ENCODE peak calls at places on chromosomes 12 and 14, in six cellular contexts. One of them, this sample, is unnamed.

GRCh38 chr14:102838531-102838930 is 61.3 kb downstream of the TRAF3 start:
- DNase-seq in GM23338: peak; percentile 62
- DNase-seq in natural killer cell: no peak
- DNase-seq in AG10803: no peak
- DNase-seq in spleen: no peak
- DNase-seq in type B pancreatic cell: no peak
- DNase-seq in this sample: no peak

GRCh38 chr12:31874961-31875608 is 84.1 kb upstream of the RESF1 start:
- DNase-seq in GM23338: peak; percentile 29
- DNase-seq in natural killer cell: peak; percentile 51
- DNase-seq in AG10803: peak; percentile 62
- DNase-seq in spleen: peak; percentile 84
- DNase-seq in type B pancreatic cell: no peak
- DNase-seq in this sample: no peak

GRCh38 chr14:24630872-24631477 is 3.0 kb downstream of the GZMB start:
- DNase-seq in GM23338: no peak
- DNase-seq in natural killer cell: no peak
- DNase-seq in AG10803: peak; percentile 47
- DNase-seq in spleen: no peak
- DNase-seq in type B pancreatic cell: no peak
- DNase-seq in this sample: no peak

GRCh38 chr12:27967551-27968054 is 4.9 kb downstream of the PTHLH start:
- DNase-seq in GM23338: no peak
- DNase-seq in natural killer cell: no peak
- DNase-seq in AG10803: peak; percentile 65
- DNase-seq in spleen: no peak
- DNase-seq in type B pancreatic cell: no peak
- DNase-seq in this sample: no peak

GRCh38 chr12:89247541-89247942 is 104.8 kb downstream of the DUSP6 start:
- DNase-seq in GM23338: peak; percentile 45
- DNase-seq in natural killer cell: no peak
- DNase-seq in AG10803: peak; percentile 51
- DNase-seq in spleen: no peak
- DNase-seq in type B pancreatic cell: no peak
- DNase-seq in this sample: no peak

GRCh38 chr12:108633534-108634224 is at the start of gene SELPLG:
- DNase-seq in GM23338: no peak
- DNase-seq in natural killer cell: peak; percentile 84
- DNase-seq in AG10803: no peak
- DNase-seq in spleen: peak; percentile 98
- DNase-seq in type B pancreatic cell: no peak
- DNase-seq in this sample: no peak

GRCh38 chr14:34356267-34356660 is 105.8 kb downstream of the SPTSSA start:
- DNase-seq in GM23338: no peak
- DNase-seq in natural killer cell: no peak
- DNase-seq in AG10803: peak; percentile 56
- DNase-seq in spleen: no peak
- DNase-seq in type B pancreatic cell: no peak
- DNase-seq in this sample: no peak

GRCh38 chr12:93191461-93191860 is 186.3 kb upstream of the NUDT4 start:
- DNase-seq in GM23338: no peak
- DNase-seq in natural killer cell: no peak
- DNase-seq in AG10803: peak; percentile 67
- DNase-seq in spleen: no peak
- DNase-seq in type B pancreatic cell: no peak
- DNase-seq in this sample: no peak

GRCh38 chr12:58069268-58069967 is 128.1 kb downstream of the ATP23 start:
- DNase-seq in GM23338: no peak
- DNase-seq in natural killer cell: no peak
- DNase-seq in AG10803: peak; percentile 35
- DNase-seq in spleen: no peak
- DNase-seq in type B pancreatic cell: no peak
- DNase-seq in this sample: no peak

GRCh38 chr14:72711936-72712335 is 182.0 kb downstream of the DPF3 start:
- DNase-seq in GM23338: no peak
- DNase-seq in natural killer cell: no peak
- DNase-seq in AG10803: no peak
- DNase-seq in spleen: no peak
- DNase-seq in type B pancreatic cell: no peak
- DNase-seq in this sample: no peak

GRCh38 chr12:114092981-114093380 is 126.9 kb upstream of the RBM19 start:
- DNase-seq in GM23338: no peak
- DNase-seq in natural killer cell: no peak
- DNase-seq in AG10803: peak; percentile 54
- DNase-seq in spleen: no peak
- DNase-seq in type B pancreatic cell: no peak
- DNase-seq in this sample: no peak

GRCh38 chr12:124399622-124400021 is 104.7 kb downstream of the RFLNA start:
- DNase-seq in GM23338: peak; percentile 75
- DNase-seq in natural killer cell: no peak
- DNase-seq in AG10803: no peak
- DNase-seq in spleen: no peak
- DNase-seq in type B pancreatic cell: no peak
- DNase-seq in this sample: peak; percentile 63

GRCh38 chr12:128382946-128383739 is 116.2 kb downstream of the TMEM132C start:
- DNase-seq in GM23338: no peak
- DNase-seq in natural killer cell: no peak
- DNase-seq in AG10803: no peak
- DNase-seq in spleen: no peak
- DNase-seq in type B pancreatic cell: no peak
- DNase-seq in this sample: no peak

GRCh38 chr12:124174406-124174805 is 120.5 kb upstream of the RFLNA start:
- DNase-seq in GM23338: no peak
- DNase-seq in natural killer cell: no peak
- DNase-seq in AG10803: peak; percentile 95
- DNase-seq in spleen: no peak
- DNase-seq in type B pancreatic cell: no peak
- DNase-seq in this sample: no peak

GRCh38 chr12:28966049-28966778 is 182.9 kb upstream of the FAR2 start:
- DNase-seq in GM23338: no peak
- DNase-seq in natural killer cell: no peak
- DNase-seq in AG10803: no peak
- DNase-seq in spleen: no peak
- DNase-seq in type B pancreatic cell: no peak
- DNase-seq in this sample: no peak

GRCh38 chr14:41280745-41281144 is 325.9 kb upstream of the LRFN5 start:
- DNase-seq in GM23338: peak; percentile 64
- DNase-seq in natural killer cell: no peak
- DNase-seq in AG10803: no peak
- DNase-seq in spleen: no peak
- DNase-seq in type B pancreatic cell: no peak
- DNase-seq in this sample: no peak
- TF ChIP-seq CTCF in GM23338: peak; percentile 85
- TF ChIP-seq CTCF in natural killer cell: no peak
- TF ChIP-seq CTCF in AG10803: peak; percentile 10
- TF ChIP-seq CTCF in spleen: no peak
- TF ChIP-seq CTCF in type B pancreatic cell: peak; percentile 65
- TF ChIP-seq CTCF in this sample: peak; percentile 45

GRCh38 chr12:5567021-5567744 is 135.3 kb downstream of the NTF3 start:
- DNase-seq in GM23338: no peak
- DNase-seq in natural killer cell: no peak
- DNase-seq in AG10803: no peak
- DNase-seq in spleen: no peak
- DNase-seq in type B pancreatic cell: no peak
- DNase-seq in this sample: no peak

GRCh38 chr12:5561843-5562242 is 129.9 kb downstream of the NTF3 start:
- DNase-seq in GM23338: no peak
- DNase-seq in natural killer cell: no peak
- DNase-seq in AG10803: no peak
- DNase-seq in spleen: no peak
- DNase-seq in type B pancreatic cell: no peak
- DNase-seq in this sample: no peak

GRCh38 chr12:5562581-5562980 is 130.7 kb downstream of the NTF3 start:
- DNase-seq in GM23338: no peak
- DNase-seq in natural killer cell: no peak
- DNase-seq in AG10803: no peak
- DNase-seq in spleen: no peak
- DNase-seq in type B pancreatic cell: no peak
- DNase-seq in this sample: no peak

GRCh38 chr12:5568325-5568981 is 136.5 kb downstream of the NTF3 start:
- DNase-seq in GM23338: no peak
- DNase-seq in natural killer cell: no peak
- DNase-seq in AG10803: no peak
- DNase-seq in spleen: no peak
- DNase-seq in type B pancreatic cell: no peak
- DNase-seq in this sample: no peak

GRCh38 chr12:5565933-5566632 is 134.2 kb downstream of the NTF3 start:
- DNase-seq in GM23338: no peak
- DNase-seq in natural killer cell: no peak
- DNase-seq in AG10803: peak; percentile 85
- DNase-seq in spleen: no peak
- DNase-seq in type B pancreatic cell: no peak
- DNase-seq in this sample: no peak
- TF ChIP-seq CTCF in GM23338: no peak
- TF ChIP-seq CTCF in natural killer cell: no peak
- TF ChIP-seq CTCF in AG10803: peak; percentile 46
- TF ChIP-seq CTCF in spleen: no peak
- TF ChIP-seq CTCF in type B pancreatic cell: no peak
- TF ChIP-seq CTCF in this sample: no peak

GRCh38 chr14:52550661-52551060 is 1.6 kb downstream of the TXNDC16 start:
- DNase-seq in GM23338: no peak
- DNase-seq in natural killer cell: no peak
- DNase-seq in AG10803: no peak
- DNase-seq in spleen: no peak
- DNase-seq in type B pancreatic cell: no peak
- DNase-seq in this sample: no peak

GRCh38 chr14:52547027-52547426 is 5.3 kb downstream of the TXNDC16 start:
- DNase-seq in GM23338: no peak
- DNase-seq in natural killer cell: no peak
- DNase-seq in AG10803: no peak
- DNase-seq in spleen: no peak
- DNase-seq in type B pancreatic cell: no peak
- DNase-seq in this sample: no peak

GRCh38 chr14:52545584-52546317 is 6.6 kb downstream of the TXNDC16 start:
- DNase-seq in GM23338: no peak
- DNase-seq in natural killer cell: no peak
- DNase-seq in AG10803: no peak
- DNase-seq in spleen: no peak
- DNase-seq in type B pancreatic cell: no peak
- DNase-seq in this sample: no peak

GRCh38 chr14:52547526-52547925 is 4.8 kb downstream of the TXNDC16 start:
- DNase-seq in GM23338: peak; percentile 23
- DNase-seq in natural killer cell: no peak
- DNase-seq in AG10803: no peak
- DNase-seq in spleen: no peak
- DNase-seq in type B pancreatic cell: no peak
- DNase-seq in this sample: no peak

GRCh38 chr14:52546318-52546670 is 6.0 kb downstream of the TXNDC16 start:
- DNase-seq in GM23338: no peak
- DNase-seq in natural killer cell: no peak
- DNase-seq in AG10803: no peak
- DNase-seq in spleen: no peak
- DNase-seq in type B pancreatic cell: no peak
- DNase-seq in this sample: no peak
- TF ChIP-seq CTCF in GM23338: no peak
- TF ChIP-seq CTCF in natural killer cell: no peak
- TF ChIP-seq CTCF in AG10803: no peak
- TF ChIP-seq CTCF in spleen: no peak
- TF ChIP-seq CTCF in type B pancreatic cell: no peak
- TF ChIP-seq CTCF in this sample: no peak

GRCh38 chr14:79408696-79409095 is 802.6 kb downstream of the DIO2 start:
- DNase-seq in GM23338: peak; percentile 36
- DNase-seq in natural killer cell: no peak
- DNase-seq in AG10803: no peak
- DNase-seq in spleen: no peak
- DNase-seq in type B pancreatic cell: no peak
- DNase-seq in this sample: no peak
- TF ChIP-seq CTCF in GM23338: peak; percentile 48
- TF ChIP-seq CTCF in natural killer cell: no peak
- TF ChIP-seq CTCF in AG10803: no peak
- TF ChIP-seq CTCF in spleen: no peak
- TF ChIP-seq CTCF in type B pancreatic cell: peak; percentile 64
- TF ChIP-seq CTCF in this sample: no peak

DNA sequence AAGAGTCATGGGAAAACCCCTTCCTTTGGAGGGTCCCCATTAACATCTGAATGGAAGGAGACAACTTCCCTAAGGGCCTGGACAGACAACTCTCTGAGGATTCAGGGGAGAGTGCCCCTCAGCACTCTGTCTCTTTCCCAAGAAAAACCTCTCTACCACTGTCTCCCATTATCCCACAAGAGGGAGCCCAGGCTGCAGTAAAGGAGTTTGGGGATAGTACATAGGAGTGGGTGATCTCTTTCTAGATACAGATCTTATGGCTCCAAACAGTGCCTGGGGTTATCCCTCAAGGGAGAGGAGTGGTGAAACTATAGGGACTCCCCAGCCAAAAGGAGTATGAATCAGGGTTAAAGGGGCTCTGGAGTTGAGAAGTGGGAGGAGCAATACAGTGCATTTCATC is 6.1 kb downstream of the WNT10B start:
- DNase-seq in GM23338: peak; percentile 88
- DNase-seq in natural killer cell: no peak
- DNase-seq in AG10803: peak; percentile 33
- DNase-seq in spleen: no peak
- DNase-seq in type B pancreatic cell: no peak
- DNase-seq in this sample: no peak
- TF ChIP-seq CTCF in GM23338: peak; percentile 56
- TF ChIP-seq CTCF in natural killer cell: no peak
- TF ChIP-seq CTCF in AG10803: peak; percentile 54
- TF ChIP-seq CTCF in spleen: no peak
- TF ChIP-seq CTCF in type B pancreatic cell: peak; percentile 32
- TF ChIP-seq CTCF in this sample: no peak

DNA sequence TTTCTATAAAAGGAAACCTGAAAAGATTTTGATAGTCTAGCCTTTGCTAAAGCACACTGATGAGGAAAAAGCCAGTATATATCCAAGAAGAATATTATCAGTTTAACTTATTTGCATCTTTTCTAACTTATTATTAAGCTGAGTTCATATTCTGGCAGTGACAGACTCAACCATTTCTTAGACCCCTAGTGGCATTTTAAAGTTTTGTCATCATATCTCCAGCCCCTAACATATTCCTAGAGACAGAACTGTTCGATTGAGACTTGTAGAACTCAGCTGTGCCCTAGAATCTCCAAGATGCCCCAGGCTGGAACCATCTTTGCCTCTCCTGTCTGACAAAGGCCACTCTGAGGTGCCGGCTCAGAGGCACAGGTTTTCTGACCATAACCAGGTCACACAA is 365.6 kb downstream of the NELL2 start:
- DNase-seq in GM23338: peak; percentile 2
- DNase-seq in natural killer cell: no peak
- DNase-seq in AG10803: no peak
- DNase-seq in spleen: no peak
- DNase-seq in type B pancreatic cell: no peak
- DNase-seq in this sample: no peak
- TF ChIP-seq CTCF in GM23338: no peak
- TF ChIP-seq CTCF in natural killer cell: no peak
- TF ChIP-seq CTCF in AG10803: no peak
- TF ChIP-seq CTCF in spleen: no peak
- TF ChIP-seq CTCF in type B pancreatic cell: peak; percentile 51
- TF ChIP-seq CTCF in this sample: no peak

GRCh38 chr14:106491851-106492250 is 965.5 kb downstream of the TMEM121 start:
- DNase-seq in GM23338: peak; percentile 20
- DNase-seq in natural killer cell: no peak
- DNase-seq in AG10803: no peak
- DNase-seq in spleen: no peak
- DNase-seq in type B pancreatic cell: no peak
- DNase-seq in this sample: peak; percentile 2
- TF ChIP-seq CTCF in GM23338: peak; percentile 26
- TF ChIP-seq CTCF in natural killer cell: peak; percentile 8
- TF ChIP-seq CTCF in AG10803: peak; percentile 6
- TF ChIP-seq CTCF in spleen: no peak
- TF ChIP-seq CTCF in type B pancreatic cell: no peak
- TF ChIP-seq CTCF in this sample: no peak

This sample was measured in nephron progenitor cell.